ENCODE peak calls at places on chromosomes 1 and 21, in four cellular contexts. P is mesendoderm, A is mammary epithelial cell, X is heart right ventricle. B is an unnamed sample.

GRCh38 chr1:231931146-231931545 is 304.6 kb downstream of the DISC1 start:
- DNase-seq in P (no peak), A (peak; percentile 98), X (no peak), B (no peak)

GRCh38 chr1:4599521-4599920 is 54.9 kb upstream of the AJAP1 start:
- DNase-seq in A (no peak), X (no peak), P (no peak), B (no peak)

GRCh38 chr1:240619901-240620621 is 8.1 kb upstream of the GREM2 start:
- DNase-seq in A (no peak), P (no peak), X (no peak), B (no peak)

GRCh38 chr1:43057567-43057966 is 98.9 kb upstream of the SLC2A1 start:
- DNase-seq in A (no peak), X (no peak), P (no peak), B (no peak)

GRCh38 chr1:243946253-243946652 is 96.2 kb upstream of the AKT3 start:
- DNase-seq in X (no peak), P (peak; percentile 42), A (no peak), B (no peak)

GRCh38 chr21:21668198-21668597 is 670.0 kb downstream of the NCAM2 start:
- DNase-seq in P (no peak), X (no peak), A (no peak), B (no peak)

GRCh38 chr1:97144527-97144926 is 422.9 kb downstream of the PTBP2 start:
- DNase-seq in P (no peak), A (peak; percentile 81), X (no peak), B (no peak)

GRCh38 chr1:28642056-28642846 is 616 bp downstream of the TAF12 start:
- DNase-seq in X (no peak), A (peak; percentile 11), P (no peak), B (no peak)

GRCh38 chr1:214050513-214051401 is 63.0 kb downstream of the PROX1 start:
- DNase-seq in A (no peak), P (peak; percentile 70), X (no peak), B (no peak)

GRCh38 chr1:67700692-67701410 is 15.8 kb downstream of the GADD45A start:
- DNase-seq in X (peak; percentile 38), P (peak; percentile 99), A (no peak), B (no peak)

GRCh38 chr1:45141247-45142003 is 65.0 kb downstream of the ZSWIM5 start:
- DNase-seq in P (no peak), A (no peak), X (no peak), B (no peak)

GRCh38 chr1:12595839-12596821 is 21.9 kb downstream of the DHRS3 start:
- DNase-seq in A (peak; percentile 84), X (peak; percentile 83), P (peak; percentile 89), B (peak; percentile 96)

GRCh38 chr1:85581138-85581801 is 709 bp downstream of the CCN1 start:
- DNase-seq in X (peak; percentile 79), A (peak; percentile 77), P (peak; percentile 87), B (peak; percentile 80)

GRCh38 chr1:19799233-19799876 is 361 bp downstream of the TMCO4 start:
- DNase-seq in X (peak; percentile 35), A (peak; percentile 9), P (no peak), B (peak; percentile 69)

GRCh38 chr1:16092097-16092922 is 18.9 kb upstream of the FAM131C start:
- DNase-seq in P (no peak), A (no peak), X (no peak), B (no peak)

GRCh38 chr1:196410768-196411167 is 197.5 kb downstream of the KCNT2 start:
- DNase-seq in A (no peak), X (no peak), P (no peak), B (no peak)

GRCh38 chr1:247849616-247850015 is 7.4 kb upstream of the TRIM58 start:
- DNase-seq in P (no peak), A (peak; percentile 12), X (no peak), B (no peak)

GRCh38 chr1:63350320-63350719 is 17.1 kb upstream of the ALG6 start:
- DNase-seq in P (no peak), X (no peak), A (no peak), B (no peak)

GRCh38 chr1:226638001-226638601 is 89.5 kb downstream of the STUM start:
- DNase-seq in P (no peak), A (no peak), X (no peak), B (peak; percentile 57)

GRCh38 chr1:73887412-73887811 is 310.6 kb downstream of the LRRIQ3 start:
- DNase-seq in X (peak; percentile 9), A (no peak), P (no peak), B (no peak)

GRCh38 chr1:18109756-18110597 is 2.4 kb downstream of the IGSF21 start:
- DNase-seq in A (no peak), P (peak; percentile 78), X (no peak), B (peak; percentile 62)

GRCh38 chr1:245277276-245277675 is 122.5 kb downstream of the KIF26B start:
- DNase-seq in P (peak; percentile 53), X (no peak), A (no peak), B (no peak)

GRCh38 chr1:26704629-26705028 is 8.8 kb downstream of the ARID1A start:
- DNase-seq in A (no peak), P (no peak), X (no peak), B (no peak)

GRCh38 chr1:55318111-55318817 is 103.1 kb upstream of the USP24 start:
- DNase-seq in P (no peak), X (peak; percentile 54), A (no peak), B (no peak)

GRCh38 chr1:155218854-155219591 is 10.5 kb downstream of the MTX1 start:
- DNase-seq in A (peak; percentile 43), P (peak; percentile 84), X (peak; percentile 65), B (no peak)

GRCh38 chr1:10657080-10657847 is 139.2 kb downstream of the CASZ1 start:
- DNase-seq in X (no peak), P (no peak), A (no peak), B (no peak)

GRCh38 chr1:234111458-234112142 is 207.1 kb downstream of the SLC35F3 start:
- DNase-seq in P (peak; percentile 92), X (no peak), A (peak; percentile 14), B (no peak)

GRCh38 chr21:30014883-30015282 is 75.1 kb upstream of the GRIK1 start:
- DNase-seq in P (no peak), X (no peak), A (no peak), B (no peak)

GRCh38 chr1:93775224-93775623 is 93.6 kb upstream of the BCAR3 start:
- DNase-seq in P (no peak), X (no peak), A (peak; percentile 90), B (no peak)

GRCh38 chr1:93805027-93805426 is 74.0 kb downstream of the DNTTIP2 start:
- DNase-seq in A (no peak), P (no peak), X (no peak), B (no peak)

GRCh38 chr1:93735722-93736121 is 54.1 kb upstream of the BCAR3 start:
- DNase-seq in X (no peak), A (peak; percentile 81), P (no peak), B (no peak)

GRCh38 chr1:229699613-229700242 is 73.7 kb downstream of the URB2 start:
- DNase-seq in P (no peak), X (no peak), A (no peak), B (no peak)

GRCh38 chr1:16367968-16368910 is 1.2 kb downstream of the SZRD1 start:
- DNase-seq in A (peak; percentile 26), P (peak; percentile 89), X (no peak), B (no peak)

GRCh38 chr1:88698140-88698539 is 14.1 kb downstream of the PKN2 start:
- DNase-seq in A (no peak), P (peak; percentile 16), X (no peak), B (no peak)

GRCh38 chr1:23936481-23937176 is 23.0 kb upstream of the PNRC2 start:
- DNase-seq in P (peak; percentile 54), X (no peak), A (no peak), B (no peak)

GRCh38 chr1:214579183-214579582 is 23.8 kb upstream of the CENPF start:
- DNase-seq in X (no peak), P (no peak), A (no peak), B (no peak)

DNA sequence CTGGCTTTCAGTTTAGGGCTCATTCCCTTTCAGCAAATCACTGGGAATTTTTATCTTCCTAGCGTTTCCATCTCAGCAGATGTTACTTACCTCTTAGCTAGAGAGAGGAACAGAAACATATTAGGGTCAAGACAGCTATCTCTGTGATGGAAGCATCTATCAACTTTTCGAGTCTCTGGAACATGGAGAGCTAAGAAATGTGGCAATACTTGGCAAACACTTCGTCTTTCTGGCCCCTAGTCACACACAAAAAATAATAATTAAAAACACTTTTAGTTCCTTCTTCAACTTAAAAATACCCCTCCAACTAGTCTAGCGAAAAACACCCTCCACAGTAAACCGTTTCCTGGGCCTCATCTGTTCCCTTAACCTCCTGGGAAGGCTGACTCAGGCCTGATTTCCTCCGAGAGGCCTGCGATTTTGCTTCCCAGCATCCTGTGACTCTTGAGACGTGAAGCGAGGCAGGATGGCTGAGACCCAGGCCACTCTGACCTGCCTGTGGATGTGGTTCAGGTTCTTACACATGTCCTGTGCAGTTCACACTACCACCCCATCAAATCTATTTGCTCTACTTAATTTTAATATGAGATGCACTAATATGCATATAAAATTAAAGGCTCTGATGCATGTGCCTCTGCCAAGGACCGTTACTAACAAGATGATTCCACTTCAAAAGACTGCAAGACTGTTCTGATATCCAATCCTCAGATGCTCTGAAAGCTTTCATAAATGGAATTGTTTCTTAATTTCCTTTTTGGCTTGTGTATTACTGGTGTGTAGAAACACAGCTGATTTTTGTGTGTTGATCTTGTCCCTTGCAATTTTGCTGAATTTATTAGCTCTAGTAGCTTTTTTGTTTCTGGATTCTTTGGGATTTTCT is 3.5 kb downstream of the NAV1 start:
- DNase-seq in P (no peak), A (no peak), X (no peak), B (peak; percentile 52)
- H3K4me3 ChIP-seq in P (no peak overlapping the region), A (no peak overlapping the region), X (no peak overlapping the region), B (no peak overlapping the region)

GRCh38 chr21:42424848-42425602 is 21.3 kb downstream of the UBASH3A start:
- DNase-seq in P (no peak), A (no peak), X (no peak), B (no peak)
- H3K4me3 ChIP-seq in P (no peak overlapping the region), A (no peak overlapping the region), X (no peak overlapping the region), B (no peak overlapping the region)

GRCh38 chr1:184260382-184260781 is 126.4 kb upstream of the C1orf21 start:
- DNase-seq in A (peak; percentile 55), X (no peak), P (no peak), B (no peak)
- H3K4me3 ChIP-seq in A (no peak overlapping the region), X (no peak overlapping the region), P (no peak overlapping the region), B (no peak overlapping the region)

GRCh38 chr1:3064901-3065300 is 4.1 kb upstream of the PRDM16 start:
- DNase-seq in A (no peak), P (no peak), X (no peak), B (no peak)

GRCh38 chr1:3066826-3067225 is 2.2 kb upstream of the PRDM16 start:
- DNase-seq in X (no peak), P (no peak), A (no peak), B (no peak)

GRCh38 chr1:3065396-3065795 is 3.6 kb upstream of the PRDM16 start:
- DNase-seq in P (no peak), X (no peak), A (no peak), B (no peak)

GRCh38 chr1:3066250-3066711 is 2.7 kb upstream of the PRDM16 start:
- DNase-seq in A (no peak), P (peak; percentile 72), X (peak; percentile 68), B (peak; percentile 36)

DNA sequence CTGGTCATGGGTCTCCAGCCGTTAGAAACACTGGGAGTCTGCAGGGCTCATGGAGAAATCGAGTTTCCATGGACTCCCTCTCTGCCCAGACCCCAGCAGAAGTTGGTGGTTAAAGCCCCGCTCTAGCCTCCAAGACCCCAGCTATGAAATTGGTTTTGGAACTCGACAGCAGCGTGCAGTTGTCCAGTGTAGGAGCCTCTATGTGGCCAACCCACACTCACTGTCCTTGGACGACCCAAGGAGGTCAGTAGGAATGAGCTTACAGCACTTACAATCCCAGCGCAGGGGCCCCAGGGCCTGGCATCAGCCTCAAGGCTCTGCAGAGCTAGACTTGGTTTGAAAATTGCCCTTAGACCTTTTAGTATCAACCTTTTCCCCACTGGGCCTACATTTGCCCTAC is 3.2 kb upstream of the PRDM16 start:
- DNase-seq in X (no peak), P (no peak), A (no peak), B (no peak)
- H3K4me3 ChIP-seq in X (peak overlapping the region; percentile 59), P (no peak overlapping the region), A (no peak overlapping the region), B (no peak overlapping the region)

B was measured in psoas muscle.